ENCODE peak calls at places on chromosomes 7 and 10, in five cellular contexts. One of them, this sample, is unnamed. For H3K27me3, the result is how much of the 10 kb centered on the place peaks cover.

GRCh38 chr10:31321396-31321941 is 2.5 kb downstream of the ZEB1 start:
- DNase-seq in pancreas: no peak
- DNase-seq in heart left ventricle: no peak
- DNase-seq in MM.1S: peak
- DNase-seq in stomach: no peak
- DNase-seq in this sample: no peak

GRCh38 chr10:77926566-77927342 is at the start of gene DLG5:
- DNase-seq in stomach: peak
- DNase-seq in MM.1S: peak
- DNase-seq in pancreas: peak
- DNase-seq in heart left ventricle: peak
- DNase-seq in this sample: peak

GRCh38 chr10:71604324-71605018 is 115.1 kb downstream of the C10orf105 start:
- DNase-seq in heart left ventricle: no peak
- DNase-seq in stomach: peak
- DNase-seq in pancreas: no peak
- DNase-seq in MM.1S: no peak
- DNase-seq in this sample: no peak

GRCh38 chr7:82109288-82109687 is 334.3 kb downstream of the CACNA2D1 start:
- DNase-seq in stomach: no peak
- DNase-seq in heart left ventricle: no peak
- DNase-seq in MM.1S: no peak
- DNase-seq in pancreas: no peak
- DNase-seq in this sample: no peak

GRCh38 chr7:4613855-4614548 is 68.1 kb upstream of the FOXK1 start:
- DNase-seq in heart left ventricle: no peak
- DNase-seq in stomach: no peak
- DNase-seq in MM.1S: no peak
- DNase-seq in pancreas: no peak
- DNase-seq in this sample: peak

GRCh38 chr10:95241533-95241932 is 47.5 kb downstream of the ACSM6 start:
- DNase-seq in heart left ventricle: no peak
- DNase-seq in pancreas: no peak
- DNase-seq in stomach: peak
- DNase-seq in MM.1S: no peak
- DNase-seq in this sample: no peak

GRCh38 chr7:104980969-104981670 is 32.9 kb upstream of the KMT2E start:
- DNase-seq in heart left ventricle: no peak
- DNase-seq in MM.1S: peak
- DNase-seq in stomach: no peak
- DNase-seq in pancreas: no peak
- DNase-seq in this sample: no peak

GRCh38 chr10:1323951-1324350 is 267.8 kb downstream of the WDR37 start:
- DNase-seq in pancreas: no peak
- DNase-seq in MM.1S: no peak
- DNase-seq in stomach: no peak
- DNase-seq in heart left ventricle: no peak
- DNase-seq in this sample: no peak

GRCh38 chr10:15427836-15428414 is 56.8 kb upstream of the FAM171A1 start:
- DNase-seq in pancreas: no peak
- DNase-seq in stomach: no peak
- DNase-seq in heart left ventricle: no peak
- DNase-seq in MM.1S: peak
- DNase-seq in this sample: no peak

GRCh38 chr10:12434277-12434676 is 84.9 kb downstream of the CAMK1D start:
- DNase-seq in stomach: no peak
- DNase-seq in heart left ventricle: no peak
- DNase-seq in MM.1S: no peak
- DNase-seq in pancreas: no peak
- DNase-seq in this sample: no peak

GRCh38 chr10:11869743-11870460 is 46.7 kb downstream of the PROSER2 start:
- DNase-seq in MM.1S: no peak
- DNase-seq in heart left ventricle: no peak
- DNase-seq in stomach: no peak
- DNase-seq in pancreas: no peak
- DNase-seq in this sample: no peak

GRCh38 chr10:118701529-118702323 is 53.0 kb downstream of the CACUL1 start:
- DNase-seq in heart left ventricle: no peak
- DNase-seq in pancreas: no peak
- DNase-seq in stomach: no peak
- DNase-seq in MM.1S: no peak
- DNase-seq in this sample: no peak

GRCh38 chr10:116477989-116478615 is 50.5 kb downstream of the PNLIPRP3 start:
- DNase-seq in stomach: no peak
- DNase-seq in MM.1S: peak
- DNase-seq in heart left ventricle: no peak
- DNase-seq in pancreas: no peak
- DNase-seq in this sample: no peak

GRCh38 chr10:121302541-121303180 is 295.6 kb downstream of the FGFR2 start:
- DNase-seq in pancreas: no peak
- DNase-seq in heart left ventricle: no peak
- DNase-seq in stomach: no peak
- DNase-seq in MM.1S: no peak
- DNase-seq in this sample: no peak

GRCh38 chr7:96526492-96526891 is 183.2 kb downstream of the SEM1 start:
- DNase-seq in pancreas: no peak
- DNase-seq in stomach: no peak
- DNase-seq in MM.1S: no peak
- DNase-seq in heart left ventricle: no peak
- DNase-seq in this sample: no peak

GRCh38 chr7:15085361-15085760 is 182.8 kb upstream of the DGKB start:
- DNase-seq in MM.1S: no peak
- DNase-seq in stomach: no peak
- DNase-seq in pancreas: no peak
- DNase-seq in heart left ventricle: no peak
- DNase-seq in this sample: no peak

GRCh38 chr10:104146871-104147270 is 24.9 kb downstream of the SFR1 start:
- DNase-seq in heart left ventricle: no peak
- DNase-seq in pancreas: no peak
- DNase-seq in stomach: no peak
- DNase-seq in MM.1S: no peak
- DNase-seq in this sample: no peak

DNA sequence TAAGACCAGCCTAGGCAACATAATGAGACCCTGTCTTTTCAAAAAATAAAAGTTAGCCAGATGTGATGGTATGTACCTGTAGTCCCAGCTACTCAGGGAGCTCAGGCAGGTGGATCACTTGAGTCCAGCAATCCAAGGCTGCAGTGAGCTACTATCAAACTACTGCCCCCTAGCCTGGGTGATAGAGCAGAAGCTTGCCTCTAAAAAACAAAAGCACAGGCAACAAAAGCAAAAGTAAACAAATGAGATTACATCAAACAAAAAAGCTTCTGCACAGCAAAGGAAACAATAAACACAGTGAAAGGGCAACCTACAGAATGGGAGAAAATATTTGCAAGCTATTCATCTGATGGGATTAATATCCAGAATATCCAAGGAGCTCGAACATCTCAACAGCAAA is 65.4 kb downstream of the FANK1 start:
- DNase-seq in stomach: no peak
- DNase-seq in MM.1S: no peak
- DNase-seq in pancreas: no peak
- DNase-seq in heart left ventricle: no peak
- DNase-seq in this sample: no peak
- TF ChIP-seq CTCF in stomach: no peak
- TF ChIP-seq CTCF in MM.1S: no peak
- TF ChIP-seq CTCF in pancreas: no peak
- TF ChIP-seq CTCF in heart left ventricle: no peak
- TF ChIP-seq CTCF in this sample: no peak

DNA sequence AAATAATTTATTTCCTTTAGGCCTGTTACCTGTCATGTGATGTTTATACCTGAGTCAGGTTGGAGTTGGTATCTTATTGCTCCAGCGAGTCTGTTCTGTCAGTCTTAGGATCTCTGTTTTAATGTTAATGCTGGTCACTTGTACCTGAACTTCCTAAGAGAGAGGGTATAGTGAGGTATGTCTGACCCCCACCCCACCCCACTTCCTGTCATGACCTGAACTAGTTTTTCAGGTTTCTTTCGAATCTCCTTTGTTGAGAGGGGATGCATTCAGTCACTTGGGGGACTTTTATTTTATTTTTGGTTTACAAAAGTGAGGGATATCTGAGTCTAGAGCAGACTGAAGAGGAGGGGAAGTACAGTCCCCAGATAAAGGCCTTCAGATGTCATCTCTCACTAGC is 769.0 kb upstream of the COBL start:
- DNase-seq in pancreas: no peak
- DNase-seq in heart left ventricle: no peak
- DNase-seq in stomach: no peak
- DNase-seq in MM.1S: no peak
- DNase-seq in this sample: no peak
- H3K4me3 ChIP-seq in pancreas: no peak
- H3K4me3 ChIP-seq in heart left ventricle: no peak
- H3K4me3 ChIP-seq in stomach: no peak
- H3K4me3 ChIP-seq in MM.1S: no peak
- H3K4me3 ChIP-seq in this sample: no peak

DNA sequence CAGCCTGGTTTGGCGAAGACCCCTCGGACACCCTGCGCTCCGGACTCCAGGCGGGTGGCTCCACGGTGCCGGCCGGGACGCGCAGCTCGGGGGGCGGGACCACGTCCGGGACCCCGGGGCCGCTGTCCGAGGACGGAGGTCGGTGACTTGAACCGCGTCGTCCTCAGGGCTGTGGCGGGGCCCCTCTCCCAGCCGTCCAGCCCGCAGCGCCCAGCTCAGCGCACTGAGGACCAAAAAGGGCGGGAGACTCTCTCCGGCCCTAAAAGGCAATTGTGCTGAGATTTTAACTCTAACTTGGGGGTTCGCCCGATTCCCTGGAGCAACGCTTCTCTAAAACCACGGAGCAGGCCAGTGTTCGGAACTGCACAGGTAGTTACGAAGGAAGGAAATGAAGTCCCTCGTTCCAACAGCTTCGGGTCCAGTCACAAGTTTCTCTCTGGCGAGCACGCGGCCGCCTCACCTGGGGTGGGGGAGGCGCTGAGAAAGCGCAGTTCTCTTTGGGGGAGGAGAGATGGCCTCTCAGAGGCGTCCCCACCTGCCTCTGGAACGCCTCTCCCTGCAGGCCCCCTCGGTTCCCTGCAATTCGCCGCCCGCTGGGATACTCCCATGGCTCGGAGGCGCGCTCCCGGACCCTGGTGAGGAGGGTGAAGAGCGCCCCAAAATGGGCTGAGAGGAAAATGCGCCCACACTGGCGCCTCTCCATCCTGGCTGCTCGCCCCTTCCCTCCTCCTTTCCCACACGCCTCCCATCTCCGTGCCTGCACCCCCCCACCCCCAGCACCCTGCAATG is 352.7 kb downstream of the DNAJB6 start:
- DNase-seq in heart left ventricle: no peak
- DNase-seq in MM.1S: no peak
- DNase-seq in pancreas: no peak
- DNase-seq in stomach: peak
- DNase-seq in this sample: no peak
- H3K27me3 ChIP-seq in heart left ventricle: half or more
- H3K27me3 ChIP-seq in MM.1S: half or more
- H3K27me3 ChIP-seq in pancreas: under half
- H3K27me3 ChIP-seq in stomach: half or more
- H3K27me3 ChIP-seq in this sample: half or more

GRCh38 chr7:46153951-46154787 is 233.1 kb upstream of the IGFBP3 start:
- DNase-seq in pancreas: no peak
- DNase-seq in MM.1S: peak
- DNase-seq in stomach: no peak
- DNase-seq in heart left ventricle: no peak
- DNase-seq in this sample: no peak

GRCh38 chr7:46153583-46153950 is 232.5 kb upstream of the IGFBP3 start:
- DNase-seq in MM.1S: no peak
- DNase-seq in stomach: no peak
- DNase-seq in heart left ventricle: no peak
- DNase-seq in pancreas: no peak
- DNase-seq in this sample: no peak

GRCh38 chr7:46150721-46151120 is 229.6 kb upstream of the IGFBP3 start:
- DNase-seq in pancreas: no peak
- DNase-seq in MM.1S: no peak
- DNase-seq in heart left ventricle: no peak
- DNase-seq in stomach: no peak
- DNase-seq in this sample: no peak

GRCh38 chr7:46150202-46150601 is 229.1 kb upstream of the IGFBP3 start:
- DNase-seq in stomach: no peak
- DNase-seq in MM.1S: no peak
- DNase-seq in pancreas: no peak
- DNase-seq in heart left ventricle: no peak
- DNase-seq in this sample: no peak

GRCh38 chr7:46152671-46153070 is 231.6 kb upstream of the IGFBP3 start:
- DNase-seq in pancreas: no peak
- DNase-seq in heart left ventricle: no peak
- DNase-seq in stomach: no peak
- DNase-seq in MM.1S: peak
- DNase-seq in this sample: no peak
- TF ChIP-seq CTCF in pancreas: no peak
- TF ChIP-seq CTCF in heart left ventricle: no peak
- TF ChIP-seq CTCF in stomach: no peak
- TF ChIP-seq CTCF in MM.1S: peak
- TF ChIP-seq CTCF in this sample: no peak

GRCh38 chr7:12370249-12370648 is 33.4 kb downstream of the VWDE start:
- DNase-seq in heart left ventricle: no peak
- DNase-seq in MM.1S: no peak
- DNase-seq in stomach: no peak
- DNase-seq in pancreas: no peak
- DNase-seq in this sample: no peak
- H3K4me3 ChIP-seq in heart left ventricle: no peak
- H3K4me3 ChIP-seq in MM.1S: no peak
- H3K4me3 ChIP-seq in stomach: no peak
- H3K4me3 ChIP-seq in pancreas: no peak
- H3K4me3 ChIP-seq in this sample: no peak

GRCh38 chr10:100733319-100733718 is 12.1 kb upstream of the PAX2 start:
- DNase-seq in pancreas: no peak
- DNase-seq in heart left ventricle: no peak
- DNase-seq in stomach: no peak
- DNase-seq in MM.1S: no peak
- DNase-seq in this sample: no peak

GRCh38 chr10:100729877-100730738 is 15.3 kb upstream of the PAX2 start:
- DNase-seq in heart left ventricle: no peak
- DNase-seq in stomach: no peak
- DNase-seq in pancreas: no peak
- DNase-seq in MM.1S: no peak
- DNase-seq in this sample: no peak

GRCh38 chr10:100728928-100729876 is 16.2 kb upstream of the PAX2 start:
- DNase-seq in MM.1S: no peak
- DNase-seq in heart left ventricle: no peak
- DNase-seq in stomach: peak
- DNase-seq in pancreas: peak
- DNase-seq in this sample: no peak

GRCh38 chr10:100731603-100732596 is 13.5 kb upstream of the PAX2 start:
- DNase-seq in stomach: no peak
- DNase-seq in MM.1S: no peak
- DNase-seq in heart left ventricle: no peak
- DNase-seq in pancreas: no peak
- DNase-seq in this sample: no peak

GRCh38 chr10:100730739-100731602 is 14.4 kb upstream of the PAX2 start:
- DNase-seq in pancreas: peak
- DNase-seq in MM.1S: peak
- DNase-seq in stomach: peak
- DNase-seq in heart left ventricle: no peak
- DNase-seq in this sample: no peak
- H3K27me3 ChIP-seq in pancreas: under half
- H3K27me3 ChIP-seq in MM.1S: half or more
- H3K27me3 ChIP-seq in stomach: half or more
- H3K27me3 ChIP-seq in heart left ventricle: half or more
- H3K27me3 ChIP-seq in this sample: half or more

GRCh38 chr10:84205853-84206513 is 11.6 kb downstream of the CDHR1 start:
- DNase-seq in heart left ventricle: no peak
- DNase-seq in pancreas: no peak
- DNase-seq in stomach: no peak
- DNase-seq in MM.1S: no peak
- DNase-seq in this sample: no peak
- TF ChIP-seq CTCF in heart left ventricle: no peak
- TF ChIP-seq CTCF in pancreas: no peak
- TF ChIP-seq CTCF in stomach: no peak
- TF ChIP-seq CTCF in MM.1S: no peak
- TF ChIP-seq CTCF in this sample: no peak

This sample was measured in prostate gland.